ENCODE peak calls at places on chromosomes 11 and 22, in eight cellular contexts. C is neural crest cell, T is sigmoid colon, Q is RWPE1, O is nephron progenitor cell, Y is psoas muscle, B is gastrocnemius medialis, J is fibroblast of the aortic adventitia. U is an unnamed sample.

GRCh38 chr22:38455530-38456271 is 702 bp upstream of the KCNJ4 start:
- DNase-seq in Y (no peak), T (no peak), C (peak), B (no peak), Q (no peak), J (no peak), O (peak), U (peak)

GRCh38 chr11:69249086-69249640 is 44.8 kb upstream of the MYEOV start:
- DNase-seq in C (no peak), J (no peak), O (no peak), Y (no peak), Q (no peak), T (peak), B (no peak), U (no peak)

GRCh38 chr11:7449841-7450214 is 35.5 kb upstream of the OLFML1 start:
- DNase-seq in B (no peak), T (no peak), J (no peak), C (no peak), Y (no peak), Q (no peak), O (no peak), U (no peak)

GRCh38 chr11:68256331-68256741 is 15.4 kb downstream of the C11orf24 start:
- DNase-seq in B (no peak), C (no peak), O (peak), Y (no peak), Q (no peak), T (no peak), J (peak), U (no peak)

GRCh38 chr11:26947379-26947844 is 46.5 kb upstream of the FIBIN start:
- DNase-seq in Q (peak), O (no peak), C (no peak), B (peak), J (peak), Y (peak), T (peak), U (no peak)

GRCh38 chr22:46030241-46030880 is 53.4 kb upstream of the WNT7B start:
- DNase-seq in O (no peak), Q (no peak), B (peak), C (no peak), Y (no peak), T (peak), J (no peak), U (peak)

GRCh38 chr11:17645190-17645970 is 74.0 kb upstream of the MYOD1 start:
- DNase-seq in J (no peak), Q (no peak), O (no peak), C (no peak), T (no peak), B (no peak), Y (no peak), U (no peak)

GRCh38 chr11:29623144-29623722 is 393.6 kb downstream of the KCNA4 start:
- DNase-seq in Q (no peak), O (peak), T (no peak), J (no peak), C (no peak), Y (no peak), B (no peak), U (no peak)

GRCh38 chr11:71309611-71310010 is 57.2 kb upstream of the SHANK2 start:
- DNase-seq in C (no peak), Y (no peak), O (no peak), J (no peak), T (peak), B (no peak), Q (no peak), U (no peak)

GRCh38 chr11:47786373-47786772 is 19.2 kb upstream of the FNBP4 start:
- DNase-seq in T (no peak), O (no peak), Q (no peak), J (peak), C (no peak), B (peak), Y (peak), U (peak)

GRCh38 chr11:46363455-46363920 is 16.2 kb downstream of the DGKZ start:
- DNase-seq in C (no peak), B (peak), J (no peak), O (no peak), Y (peak), T (no peak), Q (peak), U (peak)

GRCh38 chr11:67561971-67562560 is 21.5 kb upstream of the GSTP1 start:
- DNase-seq in O (no peak), Y (no peak), C (no peak), Q (no peak), T (no peak), J (no peak), B (no peak), U (no peak)

GRCh38 chr11:6248248-6248647 is 9.4 kb downstream of the CNGA4 start:
- DNase-seq in J (peak), B (no peak), Y (no peak), T (no peak), Q (no peak), O (no peak), C (no peak), U (no peak)

GRCh38 chr11:15615412-15616096 is 500.8 kb downstream of the INSC start:
- DNase-seq in C (no peak), O (no peak), Q (no peak), J (no peak), B (no peak), T (no peak), Y (no peak), U (no peak)

GRCh38 chr11:134835561-134835960 is 423.5 kb upstream of the B3GAT1 start:
- DNase-seq in B (no peak), Q (no peak), O (no peak), T (no peak), Y (no peak), C (no peak), J (no peak), U (no peak)

GRCh38 chr11:121349790-121350189 is 57.2 kb downstream of the SC5D start:
- DNase-seq in T (no peak), J (no peak), C (no peak), O (no peak), B (no peak), Y (no peak), Q (no peak), U (no peak)

GRCh38 chr11:67647471-67647870 is 3.1 kb downstream of the ACY3 start:
- DNase-seq in T (no peak), O (no peak), B (no peak), J (no peak), Y (no peak), Q (no peak), C (no peak), U (no peak)

GRCh38 chr22:20440637-20441591 is 3.3 kb upstream of the SCARF2 start:
- DNase-seq in T (peak), J (no peak), C (no peak), B (no peak), O (no peak), Q (no peak), Y (peak), U (peak)

GRCh38 chr11:87895021-87895420 is 280.2 kb downstream of the RAB38 start:
- DNase-seq in T (no peak), O (no peak), Q (no peak), B (no peak), Y (no peak), C (no peak), J (no peak), U (no peak)

GRCh38 chr22:28019360-28019759 is 100.3 kb upstream of the PITPNB start:
- DNase-seq in Q (no peak), C (no peak), Y (peak), O (no peak), B (peak), J (no peak), T (peak), U (no peak)

DNA sequence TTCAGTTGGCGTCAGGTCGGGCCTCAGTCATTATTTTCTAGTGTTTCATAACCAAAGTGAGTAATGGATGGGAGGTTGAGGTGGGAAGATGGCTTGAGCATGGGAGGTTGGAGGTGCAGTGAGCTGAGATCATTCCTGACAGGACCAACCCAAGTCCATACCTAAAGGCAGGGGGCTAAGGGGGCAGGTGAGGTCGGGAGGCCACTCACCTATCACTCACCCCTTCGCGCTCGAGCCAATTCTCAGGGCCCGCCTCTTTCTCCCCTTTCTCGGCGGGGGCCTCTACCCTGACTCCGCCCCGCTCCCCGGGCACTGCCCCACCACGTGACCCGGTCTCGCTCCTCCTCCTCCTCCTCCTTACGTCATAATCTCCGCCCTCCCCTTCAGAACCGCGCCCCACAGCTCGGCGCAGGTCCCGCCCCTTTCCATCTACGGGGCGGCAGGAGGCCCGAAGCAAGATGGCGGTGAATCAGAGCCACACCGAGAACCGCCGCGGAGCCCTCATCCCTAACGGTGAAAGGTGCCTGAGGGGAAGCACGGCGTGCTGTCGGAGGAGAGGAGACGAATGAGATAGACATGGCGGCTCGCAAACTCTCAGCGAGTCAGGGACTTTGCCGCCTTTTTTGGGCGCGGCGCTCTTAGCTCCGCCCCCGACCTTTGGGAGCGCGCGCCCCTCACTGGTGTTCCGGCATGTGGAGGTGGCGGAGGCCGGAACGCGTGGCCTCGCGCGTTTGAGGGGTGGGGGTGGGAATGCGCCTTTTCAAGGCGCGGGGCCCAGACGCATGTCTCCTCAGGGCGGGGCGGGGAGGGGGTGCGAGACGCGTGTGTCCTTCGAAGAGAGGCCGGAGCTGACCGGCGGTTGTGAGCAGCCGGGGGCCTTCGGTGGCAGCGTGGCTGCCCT is at the start of gene WBP2NL:
- DNase-seq in B (peak), J (peak), C (no peak), O (no peak), T (peak), Y (peak), Q (peak), U (peak)
- TF ChIP-seq CTCF in B (no peak), J (no peak), C (no peak), O (no peak), T (no peak), Y (no peak), Q (no peak), U (no peak)

DNA sequence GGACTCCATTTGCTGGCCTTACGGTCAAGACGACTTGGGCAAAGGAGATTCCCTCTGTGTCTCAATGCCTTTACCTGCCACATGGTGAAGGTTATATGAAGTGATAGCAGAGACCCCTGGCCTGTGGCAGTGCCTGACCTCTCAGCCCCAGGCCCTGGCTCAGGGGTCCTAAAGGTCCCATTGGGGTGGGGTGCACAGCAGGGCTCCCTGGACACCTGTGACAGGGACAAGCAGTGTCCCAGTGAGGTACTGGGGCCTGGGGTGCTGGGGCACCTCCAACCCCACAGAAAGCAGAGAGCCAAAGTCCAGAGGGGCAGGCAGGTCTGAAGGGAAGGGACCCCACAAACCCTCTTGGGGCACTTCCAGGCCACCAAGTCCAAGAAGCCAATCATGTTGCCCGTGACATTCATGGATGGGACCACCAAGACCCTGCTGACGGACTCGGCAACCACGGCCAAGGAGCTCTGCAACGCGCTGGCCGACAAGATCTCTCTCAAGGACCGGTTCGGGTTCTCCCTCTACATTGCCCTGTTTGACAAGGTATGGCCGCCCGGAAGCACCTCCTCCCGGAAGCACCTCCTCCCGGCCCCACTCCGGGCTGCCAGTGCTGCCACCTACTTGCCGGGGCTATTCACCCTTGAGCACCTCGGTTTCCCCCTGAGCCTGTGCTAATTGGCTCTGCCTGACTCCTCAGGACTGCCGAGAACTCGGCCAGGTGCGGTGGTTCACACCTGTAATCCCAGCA is 62.5 kb downstream of the MYO7A start:
- DNase-seq in Q (no peak), C (no peak), B (no peak), Y (no peak), J (no peak), O (no peak), T (no peak), U (no peak)
- TF ChIP-seq CTCF in Q (no peak), C (no peak), B (no peak), Y (no peak), J (no peak), O (no peak), T (no peak), U (no peak)

GRCh38 chr11:93169950-93170561 is 27.7 kb downstream of the SLC36A4 start:
- DNase-seq in O (no peak), B (no peak), T (no peak), C (no peak), J (peak), Y (no peak), Q (peak), U (no peak)
- TF ChIP-seq CTCF in O (peak), B (no peak), T (peak), C (peak), J (peak), Y (peak), Q (peak), U (peak)

DNA sequence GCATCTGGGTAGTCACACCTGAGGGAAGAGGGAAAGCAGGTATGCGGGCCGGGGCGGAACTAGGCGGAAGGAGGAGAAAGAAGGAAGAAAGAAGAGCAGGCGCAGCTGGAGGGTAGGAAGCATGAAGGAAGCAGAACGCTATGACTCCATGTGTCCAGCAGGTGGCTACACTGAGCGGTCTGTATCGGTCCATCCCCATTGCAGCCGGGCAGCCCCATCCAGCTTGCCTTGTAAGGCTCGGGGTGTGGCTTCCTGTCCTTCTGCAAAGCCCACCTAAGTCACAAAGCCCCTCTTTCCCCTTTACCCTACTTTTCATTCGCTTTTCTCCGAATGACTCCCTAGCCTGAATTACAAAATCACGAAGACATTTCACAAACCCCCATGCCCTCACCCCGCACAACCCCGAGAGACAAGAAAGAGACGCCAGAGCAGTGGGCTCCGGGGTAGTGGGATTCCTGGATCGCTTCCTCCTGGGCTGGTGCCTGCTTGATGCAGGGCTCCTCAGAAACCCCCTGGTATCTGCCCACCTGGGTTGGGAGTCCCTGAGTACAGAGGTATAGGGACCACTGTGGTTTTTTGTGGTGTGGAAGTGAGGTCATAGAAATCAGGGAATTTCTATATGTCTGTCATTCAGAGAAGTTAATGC is 39.9 kb downstream of the BUD13 start:
- DNase-seq in B (peak), Y (peak), J (peak), O (peak), Q (peak), C (peak), T (no peak), U (peak)
- TF ChIP-seq CTCF in B (peak), Y (peak), J (peak), O (peak), Q (peak), C (peak), T (peak), U (peak)

GRCh38 chr22:31637375-31637937 is 24.6 kb downstream of the PISD start:
- DNase-seq in B (no peak), Q (no peak), T (no peak), J (no peak), Y (no peak), C (no peak), O (no peak), U (no peak)
- TF ChIP-seq CTCF in B (no peak), Q (no peak), T (no peak), J (no peak), Y (no peak), C (no peak), O (no peak), U (no peak)

GRCh38 chr11:117945047-117945820 is 16.0 kb upstream of the TMPRSS13 start:
- DNase-seq in J (no peak), B (no peak), T (no peak), C (no peak), O (no peak), Y (no peak), Q (no peak), U (no peak)
- TF ChIP-seq CTCF in J (no peak), B (no peak), T (no peak), C (peak), O (peak), Y (peak), Q (no peak), U (no peak)

DNA sequence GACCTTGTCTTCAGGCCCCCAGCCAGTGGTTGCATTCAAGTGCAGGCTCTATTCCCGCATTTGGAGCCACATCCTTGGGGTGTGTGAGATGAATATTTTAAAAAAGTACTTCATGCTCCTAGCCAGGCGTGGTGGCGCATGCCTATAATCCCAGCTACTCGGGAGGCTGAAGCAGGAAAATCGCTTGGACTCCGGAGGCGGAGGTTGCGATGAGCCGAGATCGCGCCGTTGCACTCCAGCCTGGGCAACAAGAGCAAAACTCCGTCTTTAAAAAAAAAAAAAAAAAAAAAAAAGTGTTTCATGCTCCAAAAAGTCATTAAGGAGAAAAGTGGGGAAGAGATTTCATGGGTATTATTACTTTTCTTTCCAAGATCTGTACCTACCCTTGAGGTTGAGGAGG is 18.0 kb downstream of the SCUBE1 start:
- DNase-seq in O (no peak), J (no peak), B (no peak), C (no peak), Q (no peak), Y (no peak), T (no peak), U (no peak)
- TF ChIP-seq CTCF in O (no peak), J (no peak), B (no peak), C (no peak), Q (no peak), Y (no peak), T (no peak), U (no peak)

U was measured in dorsolateral prefrontal cortex.